ENCODE peak calls at places on chromosome 6, in six cellular contexts. D, J, P, Q, K and O are unnamed samples.

GRCh38 chr6:128266946-128267345 is 253.5 kb downstream of the PTPRK start:
- DNase-seq in K (peak), P (peak), Q (peak), J (no peak), D (no peak), O (no peak)

GRCh38 chr6:39850897-39851296 is 58.7 kb downstream of the DAAM2 start:
- DNase-seq in J (no peak), D (no peak), P (no peak), K (peak), Q (no peak), O (no peak)

GRCh38 chr6:104955927-104956662 is 812 bp upstream of the LIN28B start:
- DNase-seq in Q (no peak), D (no peak), P (no peak), J (no peak), K (no peak), O (no peak)

GRCh38 chr6:168637853-168638252 is 196.9 kb downstream of the SMOC2 start:
- DNase-seq in P (no peak), Q (no peak), K (no peak), J (no peak), D (peak), O (no peak)

GRCh38 chr6:162019311-162019710 is 708.3 kb downstream of the PRKN start:
- DNase-seq in D (no peak), J (no peak), K (no peak), Q (no peak), P (no peak), O (no peak)

GRCh38 chr6:79277109-79277508 is 42.6 kb upstream of the HMGN3 start:
- DNase-seq in K (peak), J (no peak), D (no peak), P (peak), Q (peak), O (peak)

GRCh38 chr6:50707652-50708325 is 5.5 kb upstream of the TFAP2D start:
- DNase-seq in K (no peak), P (no peak), J (no peak), Q (no peak), D (no peak), O (no peak)

GRCh38 chr6:154410619-154411044 is 54.0 kb upstream of the IPCEF1 start:
- DNase-seq in K (peak), P (peak), J (peak), D (no peak), Q (peak), O (peak)

GRCh38 chr6:12957321-12958051 is 240.9 kb downstream of the PHACTR1 start:
- DNase-seq in P (peak), D (peak), Q (peak), J (peak), K (peak), O (peak)

GRCh38 chr6:165662671-165663282 is at the start of gene PDE10A:
- DNase-seq in J (peak), K (peak), Q (peak), D (no peak), P (peak), O (no peak)

GRCh38 chr6:129853996-129854711 is 7.0 kb downstream of the TMEM244 start:
- DNase-seq in Q (peak), P (peak), D (no peak), K (peak), J (no peak), O (peak)

GRCh38 chr6:7003041-7003440 is 104.7 kb upstream of the RREB1 start:
- DNase-seq in J (no peak), K (no peak), D (no peak), P (no peak), Q (no peak), O (no peak)

GRCh38 chr6:106125925-106126435 is 39.8 kb downstream of the PRDM1 start:
- DNase-seq in J (no peak), D (peak), K (no peak), P (peak), Q (no peak), O (no peak)

DNA sequence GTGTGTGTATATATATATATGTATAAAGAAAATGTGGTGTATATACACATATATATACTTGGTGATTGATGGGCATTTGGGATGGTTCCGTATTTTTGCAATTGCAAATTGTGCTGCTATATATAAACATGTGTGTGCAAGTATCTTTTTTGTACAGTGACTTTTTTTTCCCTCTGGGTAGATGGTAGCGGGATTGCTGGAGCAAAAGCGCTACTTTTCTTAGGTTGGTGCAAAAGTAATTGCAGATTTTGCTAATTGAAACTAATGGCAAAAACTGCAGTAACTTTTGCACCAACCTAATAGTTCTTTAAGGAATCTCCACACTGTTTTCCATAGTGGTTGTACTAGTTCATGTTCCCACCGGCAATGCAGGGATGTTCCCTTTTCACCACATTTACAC is 135.4 kb downstream of the AHI1 start:
- DNase-seq in P (no peak), J (no peak), D (no peak), Q (no peak), K (no peak), O (no peak)
- H3K4me3 ChIP-seq in P (no peak), J (no peak), D (no peak), Q (no peak), K (no peak), O (no peak)

GRCh38 chr6:29887819-29888581 is 54.3 kb upstream of the HLA-A start:
- DNase-seq in D (peak), Q (peak), K (peak), P (peak), J (peak), O (no peak)
- H3K4me3 ChIP-seq in D (peak), Q (peak), K (peak), P (peak), J (peak), O (peak)

GRCh38 chr6:138515657-138516056 is 16.4 kb upstream of the NHSL1 start:
- DNase-seq in P (no peak), K (no peak), D (no peak), J (no peak), Q (no peak), O (no peak)
- H3K4me3 ChIP-seq in P (no peak), K (no peak), D (no peak), J (no peak), Q (no peak), O (no peak)

GRCh38 chr6:30570263-30570662 is 979 bp upstream of the ABCF1 start:
- DNase-seq in P (no peak), K (no peak), Q (no peak), J (no peak), D (no peak), O (no peak)
- H3K4me3 ChIP-seq in P (peak), K (peak), Q (peak), J (peak), D (peak), O (peak)

DNA sequence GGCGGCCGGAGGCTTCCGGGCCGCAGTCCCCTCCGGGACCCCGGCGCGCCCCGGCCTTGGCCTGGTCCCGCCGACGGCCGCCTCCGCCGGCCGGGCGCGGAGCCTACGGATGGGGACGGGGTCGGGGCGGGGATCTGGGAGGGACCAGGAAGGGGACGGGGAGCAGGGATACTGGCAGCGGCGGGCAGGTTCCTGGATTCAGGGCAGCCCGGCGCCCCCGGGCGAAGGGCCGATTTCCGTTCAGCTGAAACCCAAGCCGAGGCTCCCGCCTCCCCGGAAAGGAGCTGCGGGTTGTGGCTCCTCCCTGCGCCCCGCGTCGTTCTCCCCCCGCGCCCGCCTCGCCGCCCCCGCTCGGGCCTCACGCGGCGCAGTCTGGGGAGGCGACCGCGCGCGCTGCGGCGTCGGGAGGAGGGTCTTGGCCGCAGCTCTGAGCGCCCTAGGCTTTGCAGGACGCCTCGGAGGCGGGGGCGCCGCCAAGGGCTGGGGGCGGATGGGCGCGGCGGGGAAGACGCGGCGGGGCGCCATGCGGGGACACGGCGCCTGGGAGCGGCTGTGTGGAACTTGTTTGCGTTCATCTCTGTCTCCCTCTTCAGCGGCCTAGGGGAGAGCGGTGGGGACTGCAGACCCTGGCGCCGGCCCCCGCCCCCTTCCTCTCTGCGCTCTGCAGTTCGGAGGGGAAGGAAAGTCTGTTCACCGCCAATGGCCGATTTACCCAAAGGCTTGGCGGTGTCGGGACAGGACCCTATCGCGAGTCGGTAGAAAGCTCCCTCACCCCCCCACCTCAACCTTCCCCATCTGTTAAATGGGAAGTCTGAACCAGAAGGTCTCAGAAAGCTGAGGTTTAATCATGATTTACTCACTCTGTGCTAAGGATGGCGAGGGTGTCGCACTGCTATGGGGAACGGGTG is 22.7 kb upstream of the TMEM181 start:
- DNase-seq in D (peak), Q (peak), P (peak), J (no peak), K (no peak), O (peak)
- H3K4me3 ChIP-seq in D (peak), Q (peak), P (peak), J (peak), K (peak), O (peak)

GRCh38 chr6:1609662-1610496 is at the start of gene FOXC1:
- DNase-seq in K (peak), Q (peak), P (peak), J (peak), D (peak), O (peak)
- H3K4me3 ChIP-seq in K (peak), Q (peak), P (peak), J (peak), D (peak), O (peak)

DNA sequence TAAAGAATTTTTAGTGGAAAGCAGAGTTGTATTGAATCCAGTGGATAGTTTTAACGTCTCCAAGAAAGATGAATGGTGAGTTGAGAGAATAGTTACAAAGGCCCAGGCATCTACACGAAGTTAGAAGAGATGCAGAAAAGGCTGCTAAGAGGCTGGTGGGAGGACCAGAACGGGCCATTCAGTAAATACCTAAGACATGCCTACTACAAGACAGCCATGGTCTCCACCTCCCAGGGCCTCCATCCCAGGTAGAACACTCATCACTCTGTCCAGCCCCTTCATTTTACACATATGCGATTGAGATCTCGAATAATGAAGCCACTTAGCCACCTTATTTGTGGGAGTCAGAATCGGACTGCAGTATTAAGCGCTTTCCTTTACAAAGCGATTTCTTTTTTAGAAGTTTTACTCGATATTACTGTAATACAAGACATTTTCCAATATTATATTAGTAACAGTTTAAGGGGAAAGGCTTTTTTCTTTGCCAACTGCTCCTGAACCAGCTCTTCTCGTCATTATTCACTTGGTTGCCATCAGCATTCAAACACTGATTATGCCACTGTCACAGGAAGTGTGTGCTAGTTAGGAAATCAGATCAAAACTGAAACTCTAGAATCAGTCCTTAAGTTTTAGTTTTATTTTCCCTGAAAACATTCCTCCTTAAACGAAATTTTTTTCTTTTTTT is 1.6 kb downstream of the DYNLT1 start:
- DNase-seq in P (peak), J (no peak), K (peak), Q (no peak), D (peak), O (peak)
- H3K4me3 ChIP-seq in P (peak), J (peak), K (peak), Q (peak), D (peak), O (peak)

GRCh38 chr6:157535354-157536217 is 154.6 kb downstream of the ZDHHC14 start:
- DNase-seq in P (peak), Q (peak), D (no peak), J (peak), K (peak), O (peak)
- H3K4me3 ChIP-seq in P (peak), Q (no peak), D (no peak), J (no peak), K (no peak), O (peak)

GRCh38 chr6:45665859-45666258 is 288.1 kb upstream of the SUPT3H start:
- DNase-seq in D (no peak), P (no peak), Q (no peak), K (no peak), J (no peak), O (no peak)

GRCh38 chr6:45667265-45667664 is 289.5 kb upstream of the SUPT3H start:
- DNase-seq in D (no peak), Q (no peak), J (no peak), K (no peak), P (no peak), O (no peak)

GRCh38 chr6:45666844-45667243 is 289.1 kb upstream of the SUPT3H start:
- DNase-seq in D (no peak), K (peak), J (no peak), Q (no peak), P (no peak), O (no peak)

GRCh38 chr6:45661667-45662066 is 283.9 kb upstream of the SUPT3H start:
- DNase-seq in P (peak), D (no peak), J (no peak), K (peak), Q (peak), O (peak)

GRCh38 chr6:45663181-45664180 is 285.7 kb upstream of the SUPT3H start:
- DNase-seq in D (peak), Q (peak), P (peak), J (no peak), K (no peak), O (peak)
- H3K4me3 ChIP-seq in D (peak), Q (no peak), P (peak), J (no peak), K (peak), O (no peak)